ENCODE peak calls at places on chromosome 5, in eight cellular contexts. O is stimulated activated CD4-positive, alpha-beta T cell treated with anti-CD3 and anti-CD28 coated beads, TNF-alpha, amount 100 ng/mL, for 24 hours; H is germinal center; W is HEK293T; Z is MM.1S; Q is mucosa of gallbladder; A is effector memory CD4-positive, alpha-beta T cell; C is Peyer's patch. G is an unnamed sample.

GRCh38 chr5:107478068-107478641 is 192.6 kb downstream of the EFNA5 start:
- DNase-seq in O (no peak), H (no peak), W (no peak), Z (no peak), Q (no peak), A (no peak), C (no peak), G (no peak)

GRCh38 chr5:17305024-17305423 is 87.6 kb downstream of the BASP1 start:
- DNase-seq in O (no peak), H (no peak), W (no peak), Z (no peak), Q (no peak), A (no peak), C (no peak), G (no peak)

GRCh38 chr5:176513788-176514187 is 23.4 kb downstream of the RNF44 start:
- DNase-seq in O (no peak), H (no peak), W (no peak), Z (no peak), Q (no peak), A (no peak), C (no peak), G (no peak)

GRCh38 chr5:114857951-114858401 is 311.7 kb downstream of the TRIM36 start:
- DNase-seq in O (no peak), H (no peak), W (no peak), Z (no peak), Q (no peak), A (no peak), C (no peak), G (peak)

GRCh38 chr5:150411245-150411979 is 1.3 kb downstream of the CD74 start:
- DNase-seq in O (peak), H (peak), W (peak), Z (peak), Q (peak), A (peak), C (no peak), G (peak)

GRCh38 chr5:33423018-33423630 is 17.6 kb upstream of the TARS1 start:
- DNase-seq in O (no peak), H (no peak), W (no peak), Z (peak), Q (no peak), A (no peak), C (no peak), G (no peak)

GRCh38 chr5:77400645-77401044 is 91.5 kb downstream of the WDR41 start:
- DNase-seq in O (no peak), H (no peak), W (no peak), Z (no peak), Q (no peak), A (no peak), C (no peak), G (no peak)

GRCh38 chr5:93274291-93274690 is 306.7 kb downstream of the NR2F1-AS1 start:
- DNase-seq in O (no peak), H (no peak), W (no peak), Z (no peak), Q (no peak), A (no peak), C (no peak), G (no peak)

GRCh38 chr5:107032629-107033028 is 638.1 kb downstream of the EFNA5 start:
- DNase-seq in O (no peak), H (no peak), W (no peak), Z (no peak), Q (no peak), A (no peak), C (no peak), G (no peak)

GRCh38 chr5:175822225-175822624 is 49.2 kb upstream of the CPLX2 start:
- DNase-seq in O (no peak), H (no peak), W (no peak), Z (no peak), Q (no peak), A (no peak), C (no peak), G (no peak)

GRCh38 chr5:115329475-115329874 is 33.0 kb upstream of the CCDC112 start:
- DNase-seq in O (no peak), H (no peak), W (no peak), Z (no peak), Q (no peak), A (no peak), C (no peak), G (no peak)